ENCODE peak calls at places on chromosomes 13 and 19, in eight cellular contexts. One of them, this sample, is unnamed.
A peak's percentile ranks its signal among the peaks of the same experiment; 100 is the strongest.

GRCh38 chr13:49976314-49977258 is 20.3 kb upstream of the TRIM13 start:
- DNase-seq in uterus: peak; percentile 59
- DNase-seq in T-helper 9 cell: peak; percentile 75
- DNase-seq in dermis blood vessel endothelial cell: peak; percentile 88
- DNase-seq in stimulated activated CD4-positive, alpha-beta T cell treated with anti-CD3 and anti-CD28 coated beads, Interleukin-2, amount 100 ng/mL, for 48 hours: peak; percentile 70
- DNase-seq in testis: peak; percentile 87
- DNase-seq in activated CD4-positive, alpha-beta T cell treated with anti-CD3 and anti-CD28 coated beads for 24 hours: peak; percentile 65
- DNase-seq in right atrium auricular region: peak; percentile 65
- DNase-seq in this sample: peak; percentile 90

GRCh38 chr13:72530471-72530870 is 197.0 kb downstream of the MZT1 start:
- DNase-seq in dermis blood vessel endothelial cell: no peak
- DNase-seq in testis: no peak
- DNase-seq in T-helper 9 cell: no peak
- DNase-seq in stimulated activated CD4-positive, alpha-beta T cell treated with anti-CD3 and anti-CD28 coated beads, Interleukin-2, amount 100 ng/mL, for 48 hours: no peak
- DNase-seq in uterus: no peak
- DNase-seq in activated CD4-positive, alpha-beta T cell treated with anti-CD3 and anti-CD28 coated beads for 24 hours: no peak
- DNase-seq in right atrium auricular region: no peak
- DNase-seq in this sample: no peak

GRCh38 chr13:53004605-53005004 is 24.0 kb upstream of the OLFM4 start:
- DNase-seq in dermis blood vessel endothelial cell: no peak
- DNase-seq in T-helper 9 cell: no peak
- DNase-seq in stimulated activated CD4-positive, alpha-beta T cell treated with anti-CD3 and anti-CD28 coated beads, Interleukin-2, amount 100 ng/mL, for 48 hours: no peak
- DNase-seq in testis: no peak
- DNase-seq in uterus: no peak
- DNase-seq in activated CD4-positive, alpha-beta T cell treated with anti-CD3 and anti-CD28 coated beads for 24 hours: no peak
- DNase-seq in right atrium auricular region: no peak
- DNase-seq in this sample: peak; percentile 61

GRCh38 chr19:29841209-29841558 is 29.4 kb downstream of the CCNE1 start:
- DNase-seq in uterus: no peak
- DNase-seq in dermis blood vessel endothelial cell: no peak
- DNase-seq in activated CD4-positive, alpha-beta T cell treated with anti-CD3 and anti-CD28 coated beads for 24 hours: no peak
- DNase-seq in stimulated activated CD4-positive, alpha-beta T cell treated with anti-CD3 and anti-CD28 coated beads, Interleukin-2, amount 100 ng/mL, for 48 hours: no peak
- DNase-seq in right atrium auricular region: no peak
- DNase-seq in T-helper 9 cell: no peak
- DNase-seq in testis: no peak
- DNase-seq in this sample: no peak

GRCh38 chr13:48004201-48004600 is 3.1 kb upstream of the SUCLA2 start:
- DNase-seq in dermis blood vessel endothelial cell: no peak
- DNase-seq in uterus: no peak
- DNase-seq in stimulated activated CD4-positive, alpha-beta T cell treated with anti-CD3 and anti-CD28 coated beads, Interleukin-2, amount 100 ng/mL, for 48 hours: no peak
- DNase-seq in right atrium auricular region: no peak
- DNase-seq in activated CD4-positive, alpha-beta T cell treated with anti-CD3 and anti-CD28 coated beads for 24 hours: no peak
- DNase-seq in testis: no peak
- DNase-seq in T-helper 9 cell: no peak
- DNase-seq in this sample: no peak

GRCh38 chr13:24006520-24007248 is 109.4 kb upstream of the C1QTNF9B start:
- DNase-seq in dermis blood vessel endothelial cell: no peak
- DNase-seq in activated CD4-positive, alpha-beta T cell treated with anti-CD3 and anti-CD28 coated beads for 24 hours: no peak
- DNase-seq in testis: no peak
- DNase-seq in stimulated activated CD4-positive, alpha-beta T cell treated with anti-CD3 and anti-CD28 coated beads, Interleukin-2, amount 100 ng/mL, for 48 hours: no peak
- DNase-seq in T-helper 9 cell: no peak
- DNase-seq in right atrium auricular region: no peak
- DNase-seq in uterus: no peak
- DNase-seq in this sample: no peak

GRCh38 chr19:17784201-17785008 is 10.5 kb upstream of the B3GNT3 start:
- DNase-seq in activated CD4-positive, alpha-beta T cell treated with anti-CD3 and anti-CD28 coated beads for 24 hours: peak; percentile 75
- DNase-seq in stimulated activated CD4-positive, alpha-beta T cell treated with anti-CD3 and anti-CD28 coated beads, Interleukin-2, amount 100 ng/mL, for 48 hours: peak; percentile 76
- DNase-seq in dermis blood vessel endothelial cell: peak; percentile 76
- DNase-seq in T-helper 9 cell: peak; percentile 71
- DNase-seq in testis: peak; percentile 83
- DNase-seq in right atrium auricular region: peak; percentile 78
- DNase-seq in uterus: peak; percentile 50
- DNase-seq in this sample: peak; percentile 89

GRCh38 chr19:19343016-19343362 is 22.4 kb downstream of the MAU2 start:
- DNase-seq in activated CD4-positive, alpha-beta T cell treated with anti-CD3 and anti-CD28 coated beads for 24 hours: no peak
- DNase-seq in dermis blood vessel endothelial cell: no peak
- DNase-seq in T-helper 9 cell: no peak
- DNase-seq in stimulated activated CD4-positive, alpha-beta T cell treated with anti-CD3 and anti-CD28 coated beads, Interleukin-2, amount 100 ng/mL, for 48 hours: no peak
- DNase-seq in testis: no peak
- DNase-seq in uterus: no peak
- DNase-seq in right atrium auricular region: no peak
- DNase-seq in this sample: no peak

GRCh38 chr13:43676320-43676719 is 110.5 kb downstream of the ENOX1 start:
- DNase-seq in dermis blood vessel endothelial cell: no peak
- DNase-seq in uterus: no peak
- DNase-seq in right atrium auricular region: no peak
- DNase-seq in T-helper 9 cell: no peak
- DNase-seq in testis: no peak
- DNase-seq in activated CD4-positive, alpha-beta T cell treated with anti-CD3 and anti-CD28 coated beads for 24 hours: no peak
- DNase-seq in stimulated activated CD4-positive, alpha-beta T cell treated with anti-CD3 and anti-CD28 coated beads, Interleukin-2, amount 100 ng/mL, for 48 hours: no peak
- DNase-seq in this sample: no peak

GRCh38 chr19:9011875-9012274 is 1.7 kb upstream of the MUC16 start:
- DNase-seq in dermis blood vessel endothelial cell: no peak
- DNase-seq in T-helper 9 cell: no peak
- DNase-seq in activated CD4-positive, alpha-beta T cell treated with anti-CD3 and anti-CD28 coated beads for 24 hours: no peak
- DNase-seq in testis: no peak
- DNase-seq in stimulated activated CD4-positive, alpha-beta T cell treated with anti-CD3 and anti-CD28 coated beads, Interleukin-2, amount 100 ng/mL, for 48 hours: no peak
- DNase-seq in uterus: no peak
- DNase-seq in right atrium auricular region: no peak
- DNase-seq in this sample: no peak

GRCh38 chr19:55261671-55262126 is 2.9 kb upstream of the PPP6R1 start:
- DNase-seq in right atrium auricular region: no peak
- DNase-seq in testis: peak; percentile 80
- DNase-seq in dermis blood vessel endothelial cell: no peak
- DNase-seq in activated CD4-positive, alpha-beta T cell treated with anti-CD3 and anti-CD28 coated beads for 24 hours: no peak
- DNase-seq in T-helper 9 cell: no peak
- DNase-seq in stimulated activated CD4-positive, alpha-beta T cell treated with anti-CD3 and anti-CD28 coated beads, Interleukin-2, amount 100 ng/mL, for 48 hours: no peak
- DNase-seq in uterus: no peak
- DNase-seq in this sample: peak; percentile 63